ENCODE peak calls at places on chromosomes 11 and 22, in five cellular contexts. One of them, this sample, is unnamed.

GRCh38 chr22:37498289-37498909 is 12.2 kb upstream of the MFNG start:
- DNase-seq in activated CD4-positive, alpha-beta T cell treated with anti-CD3 and anti-CD28 coated beads, Interleukin-2, amount 50 U/mL, for 4 hours: peak; percentile 64
- DNase-seq in SW 1271: no peak
- DNase-seq in brain microvascular endothelial cell: no peak
- DNase-seq in neuronal stem cell: peak; percentile 48
- DNase-seq in this sample: peak; percentile 61

GRCh38 chr11:85685131-85685819 is 720 bp downstream of the CCDC89 start:
- DNase-seq in activated CD4-positive, alpha-beta T cell treated with anti-CD3 and anti-CD28 coated beads, Interleukin-2, amount 50 U/mL, for 4 hours: no peak
- DNase-seq in SW 1271: no peak
- DNase-seq in brain microvascular endothelial cell: no peak
- DNase-seq in neuronal stem cell: no peak
- DNase-seq in this sample: no peak

GRCh38 chr11:64259533-64260067 is 8.3 kb downstream of the PLCB3 start:
- DNase-seq in activated CD4-positive, alpha-beta T cell treated with anti-CD3 and anti-CD28 coated beads, Interleukin-2, amount 50 U/mL, for 4 hours: no peak
- DNase-seq in SW 1271: no peak
- DNase-seq in brain microvascular endothelial cell: no peak
- DNase-seq in neuronal stem cell: no peak
- DNase-seq in this sample: no peak

GRCh38 chr11:119999220-119999619 is 138.7 kb downstream of the TRIM29 start:
- DNase-seq in activated CD4-positive, alpha-beta T cell treated with anti-CD3 and anti-CD28 coated beads, Interleukin-2, amount 50 U/mL, for 4 hours: no peak
- DNase-seq in SW 1271: no peak
- DNase-seq in brain microvascular endothelial cell: no peak
- DNase-seq in neuronal stem cell: no peak
- DNase-seq in this sample: no peak

GRCh38 chr22:46773074-46773473 is 10.6 kb downstream of the TBC1D22A start:
- DNase-seq in activated CD4-positive, alpha-beta T cell treated with anti-CD3 and anti-CD28 coated beads, Interleukin-2, amount 50 U/mL, for 4 hours: no peak
- DNase-seq in SW 1271: no peak
- DNase-seq in brain microvascular endothelial cell: no peak
- DNase-seq in neuronal stem cell: no peak
- DNase-seq in this sample: no peak

GRCh38 chr22:39502789-39503464 is 837 bp downstream of the MIEF1 start:
- DNase-seq in activated CD4-positive, alpha-beta T cell treated with anti-CD3 and anti-CD28 coated beads, Interleukin-2, amount 50 U/mL, for 4 hours: no peak
- DNase-seq in SW 1271: no peak
- DNase-seq in brain microvascular endothelial cell: no peak
- DNase-seq in neuronal stem cell: no peak
- DNase-seq in this sample: no peak

GRCh38 chr11:117430293-117430955 is 102.8 kb downstream of the CEP164 start:
- DNase-seq in activated CD4-positive, alpha-beta T cell treated with anti-CD3 and anti-CD28 coated beads, Interleukin-2, amount 50 U/mL, for 4 hours: no peak
- DNase-seq in SW 1271: no peak
- DNase-seq in brain microvascular endothelial cell: no peak
- DNase-seq in neuronal stem cell: no peak
- DNase-seq in this sample: no peak

GRCh38 chr11:127789887-127790286 is 789.3 kb upstream of the KIRREL3 start:
- DNase-seq in activated CD4-positive, alpha-beta T cell treated with anti-CD3 and anti-CD28 coated beads, Interleukin-2, amount 50 U/mL, for 4 hours: no peak
- DNase-seq in SW 1271: no peak
- DNase-seq in brain microvascular endothelial cell: peak; percentile 0
- DNase-seq in neuronal stem cell: peak; percentile 24
- DNase-seq in this sample: no peak

GRCh38 chr11:16909375-16910035 is 104.7 kb downstream of the PLEKHA7 start:
- DNase-seq in activated CD4-positive, alpha-beta T cell treated with anti-CD3 and anti-CD28 coated beads, Interleukin-2, amount 50 U/mL, for 4 hours: no peak
- DNase-seq in SW 1271: no peak
- DNase-seq in brain microvascular endothelial cell: no peak
- DNase-seq in neuronal stem cell: no peak
- DNase-seq in this sample: no peak

GRCh38 chr11:74783241-74783871 is 34.7 kb downstream of the RNF169 start:
- DNase-seq in activated CD4-positive, alpha-beta T cell treated with anti-CD3 and anti-CD28 coated beads, Interleukin-2, amount 50 U/mL, for 4 hours: no peak
- DNase-seq in SW 1271: peak; percentile 62
- DNase-seq in brain microvascular endothelial cell: peak; percentile 54
- DNase-seq in neuronal stem cell: no peak
- DNase-seq in this sample: no peak

GRCh38 chr11:115498354-115498753 is 5.9 kb downstream of the CADM1 start:
- DNase-seq in activated CD4-positive, alpha-beta T cell treated with anti-CD3 and anti-CD28 coated beads, Interleukin-2, amount 50 U/mL, for 4 hours: no peak
- DNase-seq in SW 1271: no peak
- DNase-seq in brain microvascular endothelial cell: no peak
- DNase-seq in neuronal stem cell: no peak
- DNase-seq in this sample: no peak

GRCh38 chr22:49014227-49015201 is 813.2 kb downstream of the BRD1 start:
- DNase-seq in activated CD4-positive, alpha-beta T cell treated with anti-CD3 and anti-CD28 coated beads, Interleukin-2, amount 50 U/mL, for 4 hours: no peak
- DNase-seq in SW 1271: no peak
- DNase-seq in brain microvascular endothelial cell: no peak
- DNase-seq in neuronal stem cell: no peak
- DNase-seq in this sample: no peak

GRCh38 chr11:130908770-130909625 is 7.3 kb downstream of the SNX19 start:
- DNase-seq in activated CD4-positive, alpha-beta T cell treated with anti-CD3 and anti-CD28 coated beads, Interleukin-2, amount 50 U/mL, for 4 hours: no peak
- DNase-seq in SW 1271: no peak
- DNase-seq in brain microvascular endothelial cell: peak; percentile 85
- DNase-seq in neuronal stem cell: no peak
- DNase-seq in this sample: no peak

GRCh38 chr11:117070016-117070415 is 28.2 kb downstream of the SIK3 start:
- DNase-seq in activated CD4-positive, alpha-beta T cell treated with anti-CD3 and anti-CD28 coated beads, Interleukin-2, amount 50 U/mL, for 4 hours: no peak
- DNase-seq in SW 1271: no peak
- DNase-seq in brain microvascular endothelial cell: no peak
- DNase-seq in neuronal stem cell: no peak
- DNase-seq in this sample: no peak

GRCh38 chr22:38971202-38971601 is 10.9 kb upstream of the APOBEC3B start:
- DNase-seq in activated CD4-positive, alpha-beta T cell treated with anti-CD3 and anti-CD28 coated beads, Interleukin-2, amount 50 U/mL, for 4 hours: no peak
- DNase-seq in SW 1271: no peak
- DNase-seq in brain microvascular endothelial cell: no peak
- DNase-seq in neuronal stem cell: no peak
- DNase-seq in this sample: no peak